ENCODE peak calls at places on chromosomes 13 and 19, in seven cellular contexts. G is neural progenitor cell, S is psoas muscle, H is hepatocyte, E is ascending aorta, Q is AG10803, A is ovary. I is an unnamed sample.

GRCh38 chr19:1858412-1859081 is 4.8 kb downstream of the KLF16 start:
- DNase-seq in H (no peak), E (no peak), Q (no peak), G (no peak), A (no peak), S (no peak), I (no peak)

GRCh38 chr19:11226716-11227166 is 12.7 kb upstream of the ANGPTL8 start:
- DNase-seq in S (no peak), H (no peak), A (no peak), Q (no peak), E (no peak), G (no peak), I (no peak)

GRCh38 chr19:32418155-32418554 is 12.6 kb downstream of the DPY19L3 start:
- DNase-seq in G (no peak), E (no peak), A (no peak), H (no peak), Q (no peak), S (no peak), I (no peak)

GRCh38 chr13:26062853-26063444 is 11.1 kb upstream of the SHISA2 start:
- DNase-seq in S (no peak), E (no peak), G (peak), Q (peak), A (no peak), H (peak), I (no peak)

GRCh38 chr13:83168575-83168974 is 713.7 kb downstream of the SLITRK1 start:
- DNase-seq in Q (peak), A (no peak), S (no peak), E (no peak), H (no peak), G (no peak), I (no peak)

GRCh38 chr19:18308051-18308947 is 14.6 kb downstream of the LSM4 start:
- DNase-seq in E (no peak), G (no peak), H (no peak), A (no peak), Q (no peak), S (no peak), I (no peak)

GRCh38 chr19:10508707-10509106 is 5.6 kb upstream of the KEAP1 start:
- DNase-seq in Q (no peak), E (no peak), G (no peak), A (no peak), H (no peak), S (no peak), I (no peak)

GRCh38 chr13:59568306-59568705 is 595.4 kb downstream of the DIAPH3 start:
- DNase-seq in G (peak), S (no peak), A (no peak), H (no peak), E (no peak), Q (no peak), I (no peak)

GRCh38 chr19:13172335-13173128 is 22.3 kb downstream of the IER2 start:
- DNase-seq in Q (peak), E (peak), H (peak), A (no peak), S (peak), G (no peak), I (no peak)

GRCh38 chr13:107351305-107351704 is 783.4 kb upstream of the ARGLU1 start:
- DNase-seq in G (peak), E (no peak), Q (no peak), S (no peak), H (peak), A (no peak), I (no peak)

GRCh38 chr13:102799544-102800144 is 725 bp downstream of the BIVM start:
- DNase-seq in G (peak), S (peak), A (no peak), H (peak), Q (peak), E (no peak), I (no peak)

GRCh38 chr19:27822336-27822735 is 1390.6 kb downstream of the UQCRFS1 start:
- DNase-seq in H (no peak), A (no peak), E (no peak), G (no peak), S (no peak), Q (peak), I (no peak)

GRCh38 chr19:10961073-10961762 is 388 bp downstream of the SMARCA4 start:
- DNase-seq in G (peak), S (peak), H (no peak), Q (peak), A (no peak), E (no peak), I (no peak)

GRCh38 chr13:25168800-25169199 is 3.3 kb downstream of the AMER2 start:
- DNase-seq in E (no peak), Q (no peak), S (no peak), H (no peak), G (no peak), A (no peak), I (no peak)

GRCh38 chr19:3538258-3538929 is 580 bp upstream of the TEKTIP1 start:
- DNase-seq in E (no peak), Q (no peak), H (no peak), S (no peak), A (no peak), G (no peak), I (no peak)

GRCh38 chr13:40377783-40378182 is 288.7 kb downstream of the FOXO1 start:
- DNase-seq in Q (peak), E (no peak), A (no peak), G (no peak), H (no peak), S (no peak), I (no peak)

GRCh38 chr13:111382411-111382810 is 62.0 kb downstream of the TEX29 start:
- DNase-seq in H (no peak), E (no peak), Q (no peak), A (no peak), S (no peak), G (no peak), I (no peak)

GRCh38 chr13:27968316-27969072 is 621 bp downstream of the CDX2 start:
- DNase-seq in S (no peak), Q (no peak), H (no peak), E (no peak), A (no peak), G (peak), I (no peak)

GRCh38 chr13:27969073-27969865 is at the start of gene CDX2:
- DNase-seq in A (no peak), H (peak), G (peak), S (no peak), E (no peak), Q (no peak), I (no peak)

GRCh38 chr13:27966641-27967202 is 2.4 kb downstream of the CDX2 start:
- DNase-seq in S (no peak), G (peak), H (no peak), E (no peak), Q (no peak), A (no peak), I (no peak)

GRCh38 chr13:27967203-27967735 is 1.8 kb downstream of the CDX2 start:
- DNase-seq in Q (no peak), S (no peak), G (no peak), A (no peak), H (no peak), E (no peak), I (no peak)

DNA sequence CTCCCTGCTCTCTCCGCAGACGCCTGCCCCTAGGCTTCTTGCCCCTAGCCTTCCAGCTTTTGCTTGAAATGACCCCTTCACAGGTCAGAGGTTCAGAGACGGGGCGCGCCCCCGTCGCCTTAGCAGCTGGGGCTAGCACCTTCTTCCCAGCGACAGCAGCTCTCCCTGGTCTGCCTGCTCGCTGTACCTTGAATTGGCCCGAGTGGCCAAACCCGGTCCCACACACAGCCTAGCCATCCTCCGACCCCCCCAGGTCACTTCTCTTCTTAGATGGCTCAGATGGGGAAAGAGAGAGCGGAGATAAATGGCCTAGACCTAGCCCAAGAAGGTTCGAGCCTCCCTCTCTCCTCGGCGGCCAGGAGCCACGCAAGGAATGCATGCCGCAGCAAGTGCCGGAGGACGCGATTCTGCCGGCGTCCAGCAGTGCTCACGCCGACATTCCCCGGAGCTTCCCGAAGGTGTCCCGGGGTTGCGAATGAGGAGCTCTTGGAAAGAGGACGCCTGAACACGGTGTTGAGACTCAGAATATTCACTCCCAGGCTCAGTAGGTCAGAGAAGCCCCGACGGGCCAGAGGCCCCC is 1.3 kb downstream of the CDX2 start:
- DNase-seq in E (no peak), H (no peak), S (no peak), Q (no peak), G (peak), A (no peak), I (no peak)
- H3K4me3 ChIP-seq in E (peak), H (peak), S (no peak), Q (no peak), G (no peak), A (peak), I (no peak)

DNA sequence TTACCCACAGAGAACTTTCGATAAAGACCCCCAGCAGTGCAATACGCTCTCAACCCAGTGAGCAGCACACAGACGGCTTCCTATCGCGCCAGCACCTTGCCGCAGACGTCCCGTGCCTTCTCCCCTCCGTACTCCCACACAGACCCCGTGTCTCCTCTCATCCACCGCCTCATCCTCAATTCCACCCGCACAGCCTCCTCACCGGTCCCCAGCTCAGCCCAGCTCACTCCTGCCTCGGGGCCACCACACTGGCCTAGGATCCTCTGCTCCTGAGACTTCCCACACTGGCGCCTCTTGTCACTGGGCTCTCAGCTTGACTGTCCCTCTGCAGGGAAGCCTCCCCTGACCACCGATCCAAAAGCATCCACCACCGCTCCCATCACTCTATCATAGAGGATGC is 9.0 kb downstream of the MLLT1 start:
- DNase-seq in E (no peak), G (no peak), S (no peak), A (peak), Q (no peak), H (no peak), I (no peak)
- H3K4me3 ChIP-seq in E (peak), G (no peak), S (peak), A (peak), Q (peak), H (no peak), I (no peak)

DNA sequence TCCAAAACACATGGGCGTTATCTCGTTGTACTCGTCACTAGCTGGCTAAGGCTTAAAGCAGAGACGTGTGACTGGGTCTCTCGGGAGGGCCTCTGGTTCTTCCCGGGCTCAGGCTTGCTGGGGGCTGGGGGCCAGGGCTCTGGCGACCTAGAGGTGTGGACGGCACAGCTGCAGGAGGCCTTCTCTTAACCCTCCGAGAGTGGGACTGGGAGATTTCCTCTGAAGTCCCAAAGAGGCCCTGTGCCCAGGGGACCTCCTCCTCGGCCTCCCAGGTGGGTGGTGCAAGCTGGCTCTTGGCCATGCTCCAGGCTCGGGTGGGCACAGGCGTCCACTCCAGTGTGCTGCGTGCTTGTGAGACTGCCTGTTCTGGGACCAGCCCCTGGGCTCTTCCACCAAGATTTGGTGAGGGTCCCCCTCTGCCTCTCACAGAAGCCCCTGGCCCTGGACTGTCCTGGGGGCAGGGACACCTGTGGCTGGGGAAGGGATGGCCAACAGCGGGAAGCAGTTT is 2.2 kb downstream of the CAPS start:
- DNase-seq in A (no peak), G (no peak), E (no peak), S (no peak), H (no peak), Q (no peak), I (no peak)
- H3K4me3 ChIP-seq in A (no peak), G (no peak), E (no peak), S (no peak), H (no peak), Q (no peak), I (no peak)

GRCh38 chr19:294341-294818 is 3.2 kb upstream of the PLPP2 start:
- DNase-seq in G (peak), S (no peak), H (no peak), A (no peak), E (no peak), Q (peak), I (no peak)
- H3K4me3 ChIP-seq in G (peak), S (peak), H (no peak), A (peak), E (no peak), Q (no peak), I (peak)

GRCh38 chr13:28532226-28533048 is 37.5 kb upstream of the FLT1 start:
- DNase-seq in H (peak), Q (no peak), E (no peak), A (no peak), G (peak), S (peak), I (no peak)

GRCh38 chr13:28533441-28534166 is 38.7 kb upstream of the FLT1 start:
- DNase-seq in A (no peak), S (no peak), G (no peak), E (no peak), Q (no peak), H (no peak), I (no peak)

GRCh38 chr13:28531956-28532225 is 37.0 kb upstream of the FLT1 start:
- DNase-seq in H (no peak), G (no peak), A (no peak), E (no peak), Q (no peak), S (no peak), I (no peak)

GRCh38 chr13:28534210-28534609 is 39.3 kb upstream of the FLT1 start:
- DNase-seq in H (no peak), E (no peak), G (no peak), Q (no peak), A (no peak), S (no peak), I (no peak)

GRCh38 chr13:28533049-28533436 is 38.1 kb upstream of the FLT1 start:
- DNase-seq in E (no peak), Q (no peak), G (no peak), H (no peak), A (no peak), S (no peak), I (no peak)
- H3K4me3 ChIP-seq in E (peak), Q (peak), G (peak), H (peak), A (no peak), S (peak), I (peak)